ENCODE peak calls at places on chromosomes 13 and 19, in seven cellular contexts. One of them, this sample, is unnamed.

GRCh38 chr13:102198418-102199322 is 203.2 kb downstream of the FGF14 start:
- DNase-seq in ACHN: no peak
- DNase-seq in HuH-7: no peak
- DNase-seq in NCI-H1436: no peak
- DNase-seq in skeletal muscle cell: peak
- DNase-seq in right cardiac atrium: no peak
- DNase-seq in cardiac muscle cell: no peak
- DNase-seq in this sample: no peak

GRCh38 chr19:45814166-45814780 is 835 bp downstream of the RSPH6A start:
- DNase-seq in ACHN: no peak
- DNase-seq in right cardiac atrium: no peak
- DNase-seq in HuH-7: no peak
- DNase-seq in skeletal muscle cell: no peak
- DNase-seq in NCI-H1436: no peak
- DNase-seq in cardiac muscle cell: no peak
- DNase-seq in this sample: no peak

GRCh38 chr19:17752865-17753639 is 1.8 kb downstream of the FCHO1 start:
- DNase-seq in cardiac muscle cell: no peak
- DNase-seq in ACHN: no peak
- DNase-seq in HuH-7: no peak
- DNase-seq in NCI-H1436: no peak
- DNase-seq in right cardiac atrium: no peak
- DNase-seq in skeletal muscle cell: no peak
- DNase-seq in this sample: no peak

GRCh38 chr13:26941345-26942174 is 181.0 kb upstream of the GPR12 start:
- DNase-seq in skeletal muscle cell: peak
- DNase-seq in ACHN: peak
- DNase-seq in cardiac muscle cell: no peak
- DNase-seq in HuH-7: no peak
- DNase-seq in NCI-H1436: no peak
- DNase-seq in right cardiac atrium: no peak
- DNase-seq in this sample: no peak

GRCh38 chr19:39430675-39431593 is 4.8 kb downstream of the RPS16 start:
- DNase-seq in skeletal muscle cell: peak
- DNase-seq in ACHN: peak
- DNase-seq in right cardiac atrium: peak
- DNase-seq in cardiac muscle cell: no peak
- DNase-seq in NCI-H1436: no peak
- DNase-seq in HuH-7: no peak
- DNase-seq in this sample: no peak

GRCh38 chr13:113897161-113897560 is 33.3 kb upstream of the GAS6 start:
- DNase-seq in NCI-H1436: no peak
- DNase-seq in right cardiac atrium: no peak
- DNase-seq in skeletal muscle cell: peak
- DNase-seq in HuH-7: no peak
- DNase-seq in ACHN: peak
- DNase-seq in cardiac muscle cell: no peak
- DNase-seq in this sample: no peak

GRCh38 chr19:50046649-50047503 is 21.1 kb downstream of the ZNF473 start:
- DNase-seq in HuH-7: no peak
- DNase-seq in ACHN: peak
- DNase-seq in cardiac muscle cell: peak
- DNase-seq in right cardiac atrium: peak
- DNase-seq in skeletal muscle cell: no peak
- DNase-seq in NCI-H1436: no peak
- DNase-seq in this sample: no peak

GRCh38 chr19:48719263-48720171 is at the start of gene MAMSTR:
- DNase-seq in right cardiac atrium: peak
- DNase-seq in HuH-7: peak
- DNase-seq in NCI-H1436: peak
- DNase-seq in ACHN: no peak
- DNase-seq in skeletal muscle cell: no peak
- DNase-seq in cardiac muscle cell: no peak
- DNase-seq in this sample: no peak

GRCh38 chr19:17931532-17932191 is 1.2 kb upstream of the CCDC124 start:
- DNase-seq in skeletal muscle cell: no peak
- DNase-seq in right cardiac atrium: no peak
- DNase-seq in NCI-H1436: peak
- DNase-seq in ACHN: peak
- DNase-seq in HuH-7: no peak
- DNase-seq in cardiac muscle cell: peak
- DNase-seq in this sample: no peak

GRCh38 chr19:35563207-35563829 is at the start of gene ATP4A:
- DNase-seq in NCI-H1436: no peak
- DNase-seq in HuH-7: no peak
- DNase-seq in ACHN: no peak
- DNase-seq in cardiac muscle cell: no peak
- DNase-seq in skeletal muscle cell: no peak
- DNase-seq in right cardiac atrium: peak
- DNase-seq in this sample: no peak

GRCh38 chr13:36130542-36131214 is 504 bp downstream of the DCLK1 start:
- DNase-seq in HuH-7: no peak
- DNase-seq in NCI-H1436: no peak
- DNase-seq in right cardiac atrium: peak
- DNase-seq in cardiac muscle cell: peak
- DNase-seq in skeletal muscle cell: no peak
- DNase-seq in ACHN: peak
- DNase-seq in this sample: no peak

GRCh38 chr19:42303876-42304275 is 1.5 kb upstream of the PAFAH1B3 start:
- DNase-seq in cardiac muscle cell: no peak
- DNase-seq in HuH-7: no peak
- DNase-seq in ACHN: no peak
- DNase-seq in skeletal muscle cell: no peak
- DNase-seq in right cardiac atrium: no peak
- DNase-seq in NCI-H1436: no peak
- DNase-seq in this sample: no peak

This sample was measured in stimulated activated naive B cell treated with anti-CD40 and anti-IgM and Interleukin-4, amounts not matched to agents 10 μg/mL and 1 μg/mL and 100 μg/mL, for 72 hours.